ENCODE peak calls at places on chromosome 12, in eight cellular contexts. W is T-cell; L is NCI-H510A treated with DMSO at 0.1 percent for 48 hours; C is A549; O is stimulated activated CD4-positive, alpha-beta T cell treated with anti-CD3 and anti-CD28 coated beads, Interleukin-15, amount 100 ng/mL, for 24 hours; H is mucosa of gallbladder; Z is GM12865; U is aorta. R is an unnamed sample.

GRCh38 chr12:62332598-62332997 is 72.4 kb downstream of the USP15 start:
- DNase-seq in Z (no peak), W (no peak), U (no peak), L (no peak), H (no peak), C (no peak), O (no peak), R (no peak)

GRCh38 chr12:9813821-9814798 is 13.2 kb upstream of the KLRF1 start:
- DNase-seq in C (peak; percentile 66), W (peak; percentile 92), L (no peak), Z (peak; percentile 86), U (peak; percentile 88), O (peak; percentile 93), H (peak; percentile 86), R (peak; percentile 67)

GRCh38 chr12:67648306-67649164 is at the start of gene DYRK2:
- DNase-seq in H (peak; percentile 83), O (peak; percentile 81), C (peak; percentile 79), Z (peak; percentile 90), W (peak; percentile 82), U (peak; percentile 89), L (peak; percentile 81), R (peak; percentile 60)

GRCh38 chr12:3833670-3834310 is 39.4 kb downstream of the PARP11 start:
- DNase-seq in H (no peak), O (no peak), C (no peak), Z (no peak), U (no peak), W (no peak), L (no peak), R (no peak)

GRCh38 chr12:1662761-1663439 is 28.0 kb upstream of the ADIPOR2 start:
- DNase-seq in W (peak; percentile 17), L (no peak), O (peak; percentile 40), Z (peak; percentile 75), H (peak; percentile 63), U (peak; percentile 61), C (peak; percentile 91), R (peak; percentile 40)

GRCh38 chr12:34033628-34034296 is 11.5 kb downstream of the ALG10 start:
- DNase-seq in L (peak; percentile 5), C (peak; percentile 56), H (no peak), W (no peak), Z (peak; percentile 30), O (no peak), U (no peak), R (no peak)

GRCh38 chr12:128356547-128356946 is 89.6 kb downstream of the TMEM132C start:
- DNase-seq in U (no peak), C (no peak), Z (no peak), H (no peak), L (no peak), W (no peak), O (no peak), R (no peak)

GRCh38 chr12:122865268-122866231 is 30.3 kb downstream of the HIP1R start:
- DNase-seq in Z (peak; percentile 38), H (peak; percentile 57), W (peak; percentile 39), O (peak; percentile 40), U (peak; percentile 49), L (peak; percentile 64), C (peak; percentile 64), R (no peak)

GRCh38 chr12:10285919-10286318 is 21.8 kb upstream of the KLRD1 start:
- DNase-seq in C (no peak), W (no peak), Z (peak; percentile 57), H (no peak), L (no peak), O (peak; percentile 35), U (no peak), R (no peak)

GRCh38 chr12:106288510-106289195 is 13.9 kb upstream of the TCP11L2 start:
- DNase-seq in C (peak; percentile 92), O (peak; percentile 48), Z (no peak), W (no peak), L (no peak), H (no peak), U (no peak), R (no peak)

GRCh38 chr12:52667509-52667908 is 12.7 kb downstream of the KRT1 start:
- DNase-seq in H (no peak), O (no peak), U (no peak), W (no peak), Z (no peak), L (no peak), C (peak; percentile 33), R (no peak)

GRCh38 chr12:124847675-124848074 is 16.0 kb downstream of the SCARB1 start:
- DNase-seq in Z (no peak), L (no peak), C (no peak), U (no peak), O (no peak), W (no peak), H (no peak), R (no peak)

GRCh38 chr12:109728921-109729836 is 15.6 kb downstream of the FAM222A start:
- DNase-seq in W (no peak), Z (no peak), O (no peak), L (no peak), C (no peak), H (no peak), U (peak; percentile 22), R (no peak)

GRCh38 chr12:122282066-122282465 is 15.8 kb upstream of the VPS33A start:
- DNase-seq in L (no peak), O (no peak), C (peak; percentile 29), Z (no peak), U (no peak), W (no peak), H (no peak), R (no peak)

GRCh38 chr12:76155157-76155556 is 70.7 kb upstream of the NAP1L1 start:
- DNase-seq in Z (no peak), H (no peak), O (no peak), U (no peak), W (no peak), L (no peak), C (no peak), R (no peak)

GRCh38 chr12:68557011-68557715 is 53.5 kb upstream of the RAP1B start:
- DNase-seq in L (no peak), H (no peak), Z (no peak), U (no peak), W (no peak), O (no peak), C (peak; percentile 20), R (no peak)

R was measured in T-helper 22 cell.